ENCODE peak calls at places on chromosome 2, in nine cellular contexts. F is fibroblast of lung, D is adipocyte, P is psoas muscle, N is breast epithelium, O is upper lobe of right lung, R is lung, C is left ventricle myocardium inferior, G is neuronal stem cell. X is an unnamed sample. For H3K4me1, the result is how much of the 10 kb centered on the place peaks cover.

GRCh38 chr2:128646691-128647090 is 328.0 kb upstream of the HS6ST1 start:
- DNase-seq in F (no peak), D (no peak), P (no peak), N (no peak), O (no peak), R (peak), C (no peak), G (no peak), X (no peak)

GRCh38 chr2:23578964-23579671 is 194.1 kb downstream of the KLHL29 start:
- DNase-seq in F (no peak), D (no peak), P (peak), N (no peak), O (no peak), R (no peak), C (no peak), G (no peak), X (no peak)

GRCh38 chr2:226447896-226448295 is 351.7 kb downstream of the IRS1 start:
- DNase-seq in F (peak), D (peak), P (no peak), N (no peak), O (no peak), R (no peak), C (no peak), G (no peak), X (no peak)

GRCh38 chr2:216013080-216013909 is at the start of gene MREG:
- DNase-seq in F (peak), D (peak), P (peak), N (peak), O (peak), R (peak), C (peak), G (peak), X (peak)

GRCh38 chr2:85873679-85874078 is 15.1 kb downstream of the ST3GAL5 start:
- DNase-seq in F (no peak), D (peak), P (no peak), N (no peak), O (no peak), R (no peak), C (no peak), G (no peak), X (no peak)

GRCh38 chr2:169141713-169142352 is 72.5 kb downstream of the DHRS9 start:
- DNase-seq in F (peak), D (peak), P (no peak), N (peak), O (no peak), R (peak), C (no peak), G (peak), X (peak)

GRCh38 chr2:200077210-200077650 is 121.8 kb downstream of the MAIP1 start:
- DNase-seq in F (peak), D (peak), P (no peak), N (no peak), O (no peak), R (no peak), C (no peak), G (no peak), X (no peak)

GRCh38 chr2:240021488-240022104 is 3.5 kb downstream of the NDUFA10 start:
- DNase-seq in F (peak), D (peak), P (peak), N (peak), O (peak), R (peak), C (peak), G (peak), X (peak)

GRCh38 chr2:219252570-219252899 is 508 bp upstream of the TUBA4B start:
- DNase-seq in F (no peak), D (no peak), P (no peak), N (no peak), O (no peak), R (no peak), C (no peak), G (no peak), X (no peak)

DNA sequence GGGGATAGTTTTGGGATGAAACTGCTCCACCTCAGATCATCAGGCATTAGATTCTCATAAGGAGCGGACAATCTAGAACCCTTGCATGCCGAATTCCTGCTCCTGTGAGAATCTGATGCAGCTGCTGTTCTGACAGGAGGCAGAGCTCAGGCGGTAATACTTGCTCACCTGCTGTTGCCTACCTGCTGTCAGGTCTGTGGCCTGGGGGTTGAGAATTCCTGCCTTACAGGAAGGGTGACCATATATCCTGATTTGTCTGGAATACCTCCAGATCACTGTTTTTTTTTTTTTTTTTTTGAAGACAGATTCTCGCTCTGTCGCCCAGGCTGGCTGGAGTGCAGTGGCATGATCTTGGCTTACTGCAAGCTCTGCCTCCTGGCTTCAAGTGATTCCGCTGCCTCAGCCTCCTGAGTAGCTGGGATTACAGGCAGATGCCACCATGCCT is 21.7 kb downstream of the ACSL3 start:
- DNase-seq in F (no peak), D (no peak), P (peak), N (no peak), O (no peak), R (no peak), C (no peak), G (no peak), X (no peak)
- H3K4me1 ChIP-seq in F (under half), D (under half), P (half or more), N (under half), O (under half), R (under half), C (half or more), G (under half), X (under half)

DNA sequence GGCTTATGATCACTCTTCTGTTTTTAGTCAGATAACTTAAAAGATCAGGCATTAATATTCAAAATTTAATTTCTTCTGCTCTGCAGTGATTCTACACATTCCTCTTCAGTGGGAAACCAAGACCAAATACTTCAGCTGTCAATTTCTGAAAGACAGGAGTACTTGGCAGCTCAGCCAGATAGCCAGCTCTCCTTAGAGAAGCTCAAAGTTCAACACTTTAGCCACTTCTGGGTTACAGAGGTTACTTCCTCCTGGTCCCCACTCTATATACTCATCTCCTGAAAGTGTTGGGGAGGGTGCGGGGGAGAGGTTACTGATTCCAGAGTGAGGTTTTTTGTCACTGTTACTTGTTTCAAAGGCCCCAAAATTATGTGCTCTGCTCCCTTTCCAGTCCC is 4.1 kb downstream of the CYTIP start:
- DNase-seq in F (no peak), D (no peak), P (no peak), N (no peak), O (no peak), R (no peak), C (no peak), G (no peak), X (no peak)
- H3K4me3 ChIP-seq in F (no peak), D (no peak), P (no peak), N (peak), O (peak), R (no peak), C (no peak), G (no peak), X (no peak)

DNA sequence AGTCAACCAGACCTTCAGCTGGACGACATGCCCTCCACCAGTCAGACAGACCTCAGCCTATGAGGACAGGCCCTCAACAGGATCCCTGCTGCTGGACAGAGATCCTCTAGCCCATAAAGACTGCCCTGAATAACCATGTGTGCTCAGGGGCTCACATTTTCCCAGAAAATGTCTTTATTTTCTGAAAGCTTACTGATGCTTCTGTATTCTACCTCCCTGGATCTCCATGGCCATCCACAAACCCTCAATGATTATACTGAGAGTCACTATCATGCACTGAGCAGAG is 1.8 kb upstream of the PTPN18 start:
- DNase-seq in F (no peak), D (no peak), P (no peak), N (no peak), O (no peak), R (no peak), C (no peak), G (no peak), X (no peak)
- H3K4me1 ChIP-seq in F (under half), D (under half), P (under half), N (under half), O (under half), R (under half), C (half or more), G (under half), X (under half)

GRCh38 chr2:173028141-173028540 is 47.5 kb upstream of the MAP3K20 start:
- DNase-seq in F (no peak), D (peak), P (no peak), N (no peak), O (no peak), R (no peak), C (no peak), G (no peak), X (no peak)

GRCh38 chr2:173028671-173029070 is 47.0 kb upstream of the MAP3K20 start:
- DNase-seq in F (no peak), D (peak), P (no peak), N (no peak), O (no peak), R (no peak), C (no peak), G (no peak), X (no peak)

GRCh38 chr2:173023718-173024117 is 51.9 kb upstream of the MAP3K20 start:
- DNase-seq in F (no peak), D (no peak), P (no peak), N (no peak), O (no peak), R (no peak), C (no peak), G (no peak), X (no peak)

GRCh38 chr2:173030541-173031485 is 44.8 kb upstream of the MAP3K20 start:
- DNase-seq in F (no peak), D (no peak), P (peak), N (no peak), O (no peak), R (no peak), C (no peak), G (no peak), X (no peak)

DNA sequence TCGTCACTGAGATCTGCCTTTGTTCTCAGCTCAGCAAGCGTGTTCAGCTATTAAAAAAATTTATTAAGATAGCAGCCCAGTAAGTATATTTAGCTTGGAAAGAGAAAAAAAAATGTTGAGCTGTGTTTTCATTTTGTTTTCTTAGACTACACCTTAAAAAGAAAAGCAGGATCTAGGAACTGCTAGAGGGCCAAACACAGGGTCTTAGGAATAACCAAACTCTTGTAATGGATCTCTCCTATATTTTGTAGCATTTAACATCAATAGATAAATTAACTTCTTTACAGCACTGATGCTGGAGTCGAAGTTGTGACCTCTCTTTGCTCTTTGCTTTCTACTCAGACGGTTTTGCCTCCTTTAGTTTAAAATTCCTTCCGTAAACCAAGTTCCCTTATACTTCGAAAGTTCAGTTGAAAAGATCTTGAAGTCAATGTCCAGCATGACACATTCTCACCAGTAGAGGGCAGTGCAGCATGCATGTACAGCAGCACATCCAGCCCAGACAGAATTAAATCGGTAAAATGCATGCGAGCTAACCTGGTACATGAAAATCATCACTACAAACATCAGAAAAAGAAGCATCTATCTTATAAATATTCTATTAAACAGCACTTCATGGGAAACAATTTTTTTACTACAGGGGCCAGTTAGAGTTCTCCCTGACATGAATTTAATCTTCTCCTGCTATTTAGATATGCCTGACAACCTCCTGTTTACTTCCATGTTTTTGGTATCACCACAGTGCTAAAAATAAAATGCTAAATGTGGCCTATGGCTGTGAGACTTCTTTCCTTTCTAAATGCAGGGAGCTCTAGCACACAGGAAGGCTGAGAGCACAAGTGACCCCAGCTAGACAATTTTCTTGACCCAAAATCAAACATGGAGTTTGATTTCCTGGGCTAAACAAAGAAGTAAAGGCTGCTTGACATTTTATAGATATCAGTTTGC is 48.2 kb upstream of the MAP3K20 start:
- DNase-seq in F (peak), D (peak), P (peak), N (peak), O (no peak), R (peak), C (peak), G (peak), X (no peak)
- H3K4me3 ChIP-seq in F (no peak), D (no peak), P (peak), N (no peak), O (no peak), R (no peak), C (peak), G (no peak), X (no peak)

GRCh38 chr2:7866104-7866503 is 815.8 kb upstream of the ID2 start:
- DNase-seq in F (no peak), D (no peak), P (no peak), N (no peak), O (no peak), R (no peak), C (no peak), G (no peak), X (no peak)
- H3K4me1 ChIP-seq in F (under half), D (under half), P (under half), N (under half), O (under half), R (under half), C (under half), G (under half), X (under half)

DNA sequence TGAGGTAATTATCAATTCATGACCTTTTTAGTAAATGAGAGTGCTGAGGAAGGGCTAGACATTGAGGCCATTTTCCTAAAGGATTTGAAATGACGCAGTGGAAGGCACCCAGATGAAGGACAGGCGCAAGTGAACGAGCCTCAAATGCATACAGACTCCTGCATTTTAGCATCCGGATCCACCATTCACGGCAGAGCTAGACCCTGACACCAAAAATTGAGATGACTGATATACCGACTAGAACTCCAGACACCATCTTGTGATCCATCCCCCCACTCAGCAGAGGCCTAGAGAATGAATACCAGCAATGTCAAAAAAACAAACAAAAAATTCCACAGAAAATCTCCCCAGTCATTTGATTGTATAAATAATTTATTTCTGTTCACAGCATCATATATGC is 4.2 kb downstream of the ARL4C start:
- DNase-seq in F (no peak), D (no peak), P (no peak), N (no peak), O (no peak), R (no peak), C (no peak), G (no peak), X (no peak)
- H3K4me3 ChIP-seq in F (peak), D (no peak), P (peak), N (peak), O (peak), R (no peak), C (no peak), G (no peak), X (no peak)

DNA sequence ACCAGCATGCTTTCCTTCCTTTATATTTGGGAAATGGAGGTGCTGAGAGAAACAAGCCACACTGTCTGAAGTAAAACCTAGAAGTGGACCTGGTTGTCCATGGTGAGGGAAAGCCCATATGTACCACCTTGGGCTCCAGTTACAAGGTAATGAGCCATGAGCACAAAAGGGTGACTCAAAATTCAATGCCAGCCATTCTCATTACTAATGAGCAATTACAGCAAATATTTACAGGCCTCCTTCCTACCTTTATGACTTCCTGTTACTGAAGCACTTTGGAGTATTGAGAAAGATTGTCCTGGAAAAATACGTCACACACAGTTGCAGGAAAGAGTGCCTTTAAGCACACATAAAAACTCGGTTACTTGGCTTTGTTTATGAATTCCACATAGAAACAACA is 9.1 kb downstream of the EPAS1 start:
- DNase-seq in F (peak), D (no peak), P (no peak), N (no peak), O (no peak), R (no peak), C (no peak), G (no peak), X (no peak)
- H3K4me1 ChIP-seq in F (under half), D (under half), P (half or more), N (under half), O (half or more), R (half or more), C (half or more), G (under half), X (half or more)